ENCODE peak calls at places on chromosomes 3 and 15, in four cellular contexts. L is K562, G is H1, E is HepG2. P is an unnamed sample.

GRCh38 chr3:114527036-114527644 is 233.3 kb downstream of the TIGIT start:
- DNase-seq in L (peak), G (no peak), E (peak), P (no peak)

GRCh38 chr3:28972921-28973320 is 307.9 kb upstream of the RBMS3 start:
- DNase-seq in L (no peak), E (no peak), G (no peak), P (no peak)

GRCh38 chr15:36658905-36659304 is 79.5 kb downstream of the CDIN1 start:
- DNase-seq in E (no peak), G (no peak), L (no peak), P (no peak)

GRCh38 chr3:116445291-116445841 is at the start of gene LSAMP:
- DNase-seq in E (no peak), L (no peak), G (peak), P (no peak)

GRCh38 chr3:71219744-71220638 is 363.5 kb downstream of the FOXP1 start:
- DNase-seq in E (peak), L (no peak), G (no peak), P (no peak)

GRCh38 chr15:90013503-90013937 is 12.4 kb downstream of the ZNF710 start:
- DNase-seq in G (no peak), L (no peak), E (no peak), P (no peak)

GRCh38 chr15:99732711-99733267 is 448 bp downstream of the LYSMD4 start:
- DNase-seq in E (no peak), L (peak), G (no peak), P (no peak)

GRCh38 chr15:49688135-49688790 is 67.4 kb downstream of the DTWD1 start:
- DNase-seq in L (no peak), G (no peak), E (no peak), P (no peak)

GRCh38 chr15:60006203-60006782 is 2.2 kb downstream of the FOXB1 start:
- DNase-seq in L (peak), E (no peak), G (peak), P (no peak)

GRCh38 chr15:26639976-26640375 is 132.9 kb downstream of the GABRB3 start:
- DNase-seq in G (no peak), E (no peak), L (no peak), P (no peak)

GRCh38 chr3:178137206-178137605 is 399.0 kb upstream of the KCNMB2 start:
- DNase-seq in G (no peak), L (no peak), E (no peak), P (no peak)

GRCh38 chr15:48798319-48798718 is 12.6 kb downstream of the CEP152 start:
- DNase-seq in G (no peak), L (no peak), E (no peak), P (no peak)

GRCh38 chr15:56371495-56372147 is 6.4 kb downstream of the TEX9 start:
- DNase-seq in E (no peak), L (no peak), G (no peak), P (no peak)

GRCh38 chr3:100516232-100516631 is 23.8 kb downstream of the TMEM45A start:
- DNase-seq in G (no peak), E (no peak), L (no peak), P (no peak)
- TF ChIP-seq FOSL1 in G (no peak), E (no peak), L (no peak), P (no peak)

DNA sequence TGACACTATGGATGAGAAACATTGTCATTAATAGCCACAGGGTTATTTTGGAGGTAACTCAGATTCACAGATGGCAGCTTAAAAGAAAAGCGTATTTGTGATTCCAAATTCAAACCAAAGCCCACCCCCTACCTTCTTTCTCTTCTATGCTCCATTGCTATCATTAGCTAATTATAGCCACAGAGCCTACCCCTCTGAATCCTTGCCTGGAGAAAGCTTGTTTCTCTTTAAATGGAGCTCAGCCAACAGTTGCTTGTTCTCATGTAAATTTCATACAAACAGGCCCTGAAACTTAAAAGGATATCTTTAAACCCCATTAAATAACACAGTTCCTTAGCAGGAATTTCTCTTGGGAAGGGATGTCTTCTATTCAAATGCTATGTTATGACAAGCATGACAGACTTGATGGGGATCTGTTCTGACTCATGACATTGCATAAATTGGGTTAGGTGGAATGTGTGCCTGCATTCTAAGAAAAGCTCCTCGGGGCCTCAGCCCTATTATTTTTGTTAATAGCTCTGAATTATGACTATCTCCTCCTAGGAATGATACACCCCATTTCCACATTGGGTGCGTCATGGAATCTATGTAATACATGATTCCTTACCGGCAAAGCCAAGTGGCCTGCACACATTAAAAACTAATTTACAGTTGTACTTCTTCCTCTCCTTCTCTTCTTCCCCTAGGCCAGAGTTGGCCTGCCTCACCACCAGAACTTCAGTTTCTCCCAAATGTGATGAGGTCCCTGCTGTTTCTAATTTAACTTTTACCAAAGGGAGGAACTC is 265.7 kb downstream of the TAFA4 start:
- DNase-seq in L (no peak), E (no peak), G (no peak), P (no peak)
- TF ChIP-seq FOSL1 in L (no peak), E (no peak), G (no peak), P (no peak)

DNA sequence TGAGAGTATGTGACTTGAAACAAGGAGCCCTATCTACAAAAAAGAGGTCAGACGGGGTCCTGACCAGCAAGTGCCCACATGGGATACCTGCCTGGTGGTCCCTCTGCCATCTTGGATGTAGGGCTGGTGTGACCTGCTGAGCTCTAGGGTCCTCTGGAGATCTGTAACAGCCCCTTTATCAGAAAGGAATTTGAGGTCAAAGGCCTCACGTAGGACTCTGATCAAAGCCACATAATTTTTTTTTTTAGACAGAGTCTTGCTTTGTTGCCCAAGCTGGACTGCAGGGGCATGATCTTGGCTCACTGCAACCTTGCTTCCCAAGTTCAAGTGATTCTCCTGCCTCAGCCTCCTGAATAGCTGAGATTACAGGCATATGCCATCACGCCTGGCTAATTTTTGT is 9.5 kb downstream of the ITGB5 start:
- DNase-seq in L (no peak), G (no peak), E (peak), P (no peak)
- TF ChIP-seq FOSL1 in L (no peak), G (no peak), E (no peak), P (no peak)

DNA sequence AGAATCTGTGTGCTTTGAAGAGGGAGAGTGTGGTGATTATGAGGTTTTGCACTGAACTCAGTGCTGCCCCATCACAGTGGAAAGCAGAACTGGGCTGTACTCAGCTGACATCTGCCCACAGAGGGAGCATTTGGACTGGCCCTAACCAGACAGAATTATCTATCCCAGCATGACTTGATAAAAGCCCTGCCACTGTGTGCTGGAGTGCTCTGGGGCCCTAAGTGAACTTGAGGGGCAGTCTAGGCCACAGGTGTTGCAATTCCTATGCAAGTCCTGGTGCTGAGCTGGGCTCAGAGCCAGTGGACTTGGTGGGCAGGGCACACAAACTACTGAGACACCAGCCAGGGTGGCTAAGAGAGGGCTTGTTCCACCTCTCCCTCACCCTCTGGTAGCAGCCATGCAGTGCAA is 269.2 kb upstream of the CTNNB1 start:
- DNase-seq in L (no peak), G (no peak), E (peak), P (no peak)
- TF ChIP-seq FOSL1 in L (no peak), G (no peak), E (no peak), P (no peak)

DNA sequence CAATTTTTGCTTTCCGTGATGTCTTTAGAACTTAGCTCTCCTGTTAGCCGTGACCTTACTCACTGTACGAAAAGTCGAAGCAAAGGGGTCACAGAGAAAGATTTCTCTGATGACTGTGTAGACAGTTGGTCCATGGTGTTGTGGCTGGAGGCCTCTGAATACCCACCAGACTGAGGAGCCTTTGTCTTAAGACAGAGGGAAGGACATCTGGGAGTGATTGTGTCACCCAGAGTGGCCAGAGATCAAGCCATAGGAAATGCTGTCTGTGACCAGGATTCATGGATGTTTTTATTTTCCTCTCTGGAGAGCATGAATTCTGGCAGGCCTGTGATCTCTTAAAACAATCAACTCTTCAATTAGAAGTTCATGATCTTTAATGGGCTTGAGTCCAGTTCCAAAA is 199.0 kb upstream of the CTDSPL start:
- DNase-seq in G (no peak), E (no peak), L (no peak), P (no peak)
- TF ChIP-seq FOSL1 in G (no peak), E (no peak), L (no peak), P (no peak)

GRCh38 chr3:66479532-66479947 is 21.3 kb downstream of the LRIG1 start:
- DNase-seq in L (no peak), G (no peak), E (no peak), P (no peak)

GRCh38 chr3:66480666-66481065 is 20.2 kb downstream of the LRIG1 start:
- DNase-seq in L (no peak), G (no peak), E (peak), P (no peak)

GRCh38 chr3:66483006-66483928 is 17.6 kb downstream of the LRIG1 start:
- DNase-seq in E (no peak), G (no peak), L (no peak), P (no peak)

GRCh38 chr3:66482005-66482404 is 18.8 kb downstream of the LRIG1 start:
- DNase-seq in E (no peak), L (no peak), G (no peak), P (no peak)

DNA sequence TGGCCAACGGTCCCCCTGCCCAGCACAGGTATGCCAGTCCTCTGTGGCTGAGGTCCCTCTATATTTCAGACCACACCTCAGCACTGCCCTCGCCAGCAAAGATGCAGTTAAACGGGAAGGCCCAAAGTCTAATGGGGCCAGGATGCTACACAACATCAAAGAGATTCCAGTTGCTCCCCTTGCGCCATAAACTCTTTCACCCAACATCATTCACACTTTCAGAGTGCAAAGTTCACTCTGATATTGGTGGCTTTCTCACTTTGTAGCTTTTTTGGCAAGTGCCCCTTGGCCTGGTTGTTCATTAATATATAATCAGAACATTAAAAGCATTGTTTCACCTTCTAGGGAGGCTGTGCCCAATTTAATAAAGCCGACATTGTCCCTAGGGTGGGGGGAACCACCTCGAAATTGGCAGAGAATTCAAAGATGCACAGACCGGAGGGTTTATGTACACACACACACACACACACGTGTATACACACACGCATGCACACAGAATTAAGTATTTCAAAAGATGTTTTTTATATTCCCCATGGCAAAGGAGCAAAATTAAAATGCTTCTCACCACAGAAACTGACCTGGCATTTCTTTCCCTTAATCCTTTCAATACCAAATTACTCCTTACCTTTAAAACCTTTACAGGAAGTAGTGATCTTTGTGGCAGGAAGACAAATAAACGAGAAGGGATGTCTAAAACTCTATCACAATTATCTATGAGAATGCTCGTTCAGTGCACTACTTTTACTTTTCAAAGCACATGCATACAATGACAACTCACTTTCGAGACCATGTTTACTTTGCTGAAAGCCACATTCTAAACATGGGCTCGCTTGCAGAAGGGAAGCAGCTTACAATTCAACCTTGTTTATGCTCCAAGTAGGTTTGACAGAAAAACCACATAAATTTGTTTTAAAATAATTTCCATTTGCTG is 19.5 kb downstream of the LRIG1 start:
- DNase-seq in G (no peak), L (no peak), E (peak), P (no peak)
- TF ChIP-seq FOSL1 in G (no peak), L (no peak), E (peak), P (no peak)

GRCh38 chr3:101635954-101636798 is 40.8 kb downstream of the ZBTB11 start:
- DNase-seq in G (peak), L (peak), E (peak), P (peak)
- TF ChIP-seq FOSL1 in G (no peak), L (no peak), E (no peak), P (no peak)

DNA sequence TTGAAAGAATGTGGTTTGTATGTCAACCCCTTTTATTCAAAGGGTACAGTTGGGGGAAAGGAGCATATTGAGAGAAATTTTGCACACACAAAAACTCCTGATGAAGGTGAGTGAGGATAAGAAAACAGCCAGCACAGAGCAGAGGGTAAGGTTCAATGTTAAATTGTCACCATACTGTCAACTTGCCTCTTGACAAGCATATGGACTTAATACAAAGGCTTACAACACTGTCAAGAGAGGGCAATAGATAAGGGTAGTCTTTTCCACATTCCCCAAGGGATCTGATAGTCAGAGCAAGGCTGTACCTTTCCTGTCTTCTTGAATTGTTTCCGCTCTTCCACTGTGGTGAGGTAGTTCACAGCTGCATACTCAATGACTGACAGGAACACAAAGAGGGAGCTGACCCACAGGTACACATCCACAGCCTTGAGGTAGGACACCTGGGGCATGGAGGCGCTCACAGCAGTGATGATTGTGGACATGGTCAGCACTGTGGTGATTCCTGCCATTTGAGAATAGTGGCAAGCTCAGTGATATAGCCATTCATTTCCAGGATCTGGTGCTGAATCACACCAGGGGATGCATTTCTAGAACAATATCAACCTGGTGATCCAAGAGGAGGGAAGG is 20.4 kb upstream of the RIOX2 start:
- DNase-seq in E (peak), L (no peak), G (no peak), P (no peak)
- TF ChIP-seq FOSL1 in E (no peak), L (no peak), G (no peak), P (no peak)

DNA sequence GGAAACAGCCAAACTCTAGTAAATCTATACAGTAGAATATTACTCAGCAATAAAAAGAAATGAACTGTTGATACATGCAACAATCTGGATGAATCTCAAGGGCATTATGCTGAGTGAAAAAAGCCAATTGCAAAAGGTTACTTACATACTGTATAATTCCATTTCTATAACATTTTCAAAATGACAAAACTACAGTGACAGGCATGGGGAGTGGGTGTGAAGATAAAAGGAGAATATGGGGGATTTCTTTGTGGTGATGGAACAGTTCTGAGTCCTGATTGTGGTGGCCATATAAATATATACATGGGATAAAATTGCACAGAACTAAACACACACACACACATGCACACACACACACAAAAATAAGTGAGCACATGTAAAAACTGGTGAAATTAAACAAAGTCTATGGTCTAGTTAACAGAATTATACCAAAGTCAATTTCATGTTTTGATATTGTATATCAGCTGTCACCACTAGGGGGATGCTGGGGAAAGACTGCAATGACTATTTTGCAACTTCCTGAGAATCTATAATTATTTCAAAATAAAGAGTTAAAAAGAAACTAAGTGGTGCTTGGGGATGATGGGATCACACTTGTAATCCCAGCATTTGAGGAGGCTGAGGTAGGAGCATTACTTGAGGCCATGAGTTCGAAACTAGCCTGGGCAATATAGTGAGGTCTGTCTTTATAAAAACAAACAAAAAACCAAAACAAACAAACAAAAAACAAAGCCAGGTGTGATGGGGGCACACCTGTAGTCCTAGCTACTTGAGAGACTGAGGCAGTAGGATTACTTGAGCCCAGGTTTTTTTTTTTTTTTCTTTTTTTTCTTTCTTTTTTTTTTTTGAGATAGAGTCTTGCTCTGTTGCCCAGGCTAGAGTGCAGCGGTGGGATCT is 66.0 kb downstream of the SPTSSB start:
- DNase-seq in E (no peak), L (peak), G (no peak), P (no peak)
- TF ChIP-seq FOSL1 in E (no peak), L (no peak), G (no peak), P (no peak)

GRCh38 chr15:78107471-78107870 is 15.1 kb downstream of the SH2D7 start:
- DNase-seq in G (no peak), E (no peak), L (no peak), P (no peak)
- TF ChIP-seq FOSL1 in G (no peak), E (no peak), L (no peak), P (no peak)